ENCODE peak calls at places on chromosomes 5 and 9, in ten cellular contexts. G is bronchial epithelial cell; I is GOT3; R is omental fat pad; Q is GM03348; B is mesendoderm; S is cardiac fibroblast; M is CD4-positive, alpha-beta T cell; K is GM12892; V is substantia nigra. W is an unnamed sample.

GRCh38 chr5:171534009-171534895 is 114.8 kb downstream of the FGF18 start:
- DNase-seq in G (peak; percentile 27), I (no peak), R (no peak), Q (no peak), B (peak; percentile 46), S (no peak), M (no peak), K (no peak), V (no peak), W (no peak)

GRCh38 chr5:139760066-139761056 is 35.2 kb upstream of the PSD2 start:
- DNase-seq in G (peak; percentile 39), I (no peak), R (no peak), Q (peak; percentile 72), B (no peak), S (no peak), M (no peak), K (no peak), V (no peak), W (peak; percentile 24)

GRCh38 chr9:69215774-69216482 is 41.9 kb downstream of the TJP2 start:
- DNase-seq in G (no peak), I (no peak), R (no peak), Q (no peak), B (no peak), S (no peak), M (no peak), K (no peak), V (no peak), W (no peak)

GRCh38 chr5:178069909-178070308 is 43.4 kb upstream of the N4BP3 start:
- DNase-seq in G (peak; percentile 34), I (no peak), R (no peak), Q (peak; percentile 43), B (peak; percentile 79), S (peak; percentile 54), M (no peak), K (no peak), V (no peak), W (no peak)

GRCh38 chr9:120555884-120556283 is 24.1 kb downstream of the CDK5RAP2 start:
- DNase-seq in G (no peak), I (no peak), R (no peak), Q (no peak), B (no peak), S (no peak), M (no peak), K (no peak), V (no peak), W (no peak)

GRCh38 chr5:137737349-137738256 is 1.7 kb upstream of the KLHL3 start:
- DNase-seq in G (peak; percentile 92), I (no peak), R (no peak), Q (no peak), B (peak; percentile 66), S (peak; percentile 85), M (no peak), K (no peak), V (no peak), W (no peak)

GRCh38 chr5:125237026-125237425 is 490.6 kb upstream of the ZNF608 start:
- DNase-seq in G (no peak), I (no peak), R (no peak), Q (no peak), B (no peak), S (no peak), M (no peak), K (no peak), V (no peak), W (no peak)

GRCh38 chr9:2493106-2493505 is 128.5 kb upstream of the VLDLR start:
- DNase-seq in G (no peak), I (no peak), R (no peak), Q (peak; percentile 39), B (no peak), S (peak; percentile 49), M (no peak), K (no peak), V (no peak), W (no peak)